ENCODE peak calls at places on chromosomes 2 and 18, in seven cellular contexts. E, X, I, F, V, Y and R are unnamed samples.

GRCh38 chr2:74694281-74694680 is 40.2 kb downstream of the SEMA4F start:
- DNase-seq in Y (no peak), E (no peak), V (no peak), F (no peak), I (no peak), X (no peak), R (no peak)

GRCh38 chr2:30886101-30886500 is 78.9 kb upstream of the CAPN13 start:
- DNase-seq in Y (no peak), I (no peak), E (peak), X (no peak), V (peak), F (no peak), R (no peak)

GRCh38 chr2:42867093-42868065 is 75.0 kb upstream of the HAAO start:
- DNase-seq in V (no peak), E (no peak), X (no peak), F (no peak), Y (no peak), I (no peak), R (no peak)

GRCh38 chr2:219511547-219512325 is 2.5 kb upstream of the ASIC4 start:
- DNase-seq in I (no peak), V (peak), F (no peak), X (no peak), Y (no peak), E (peak), R (no peak)

GRCh38 chr2:215749092-215749957 is 264.0 kb downstream of the MREG start:
- DNase-seq in I (no peak), Y (no peak), E (no peak), X (no peak), F (peak), V (no peak), R (no peak)

GRCh38 chr2:145379934-145380333 is 860.0 kb upstream of the ZEB2 start:
- DNase-seq in I (no peak), Y (no peak), V (no peak), X (no peak), E (no peak), F (no peak), R (no peak)

GRCh38 chr2:223247136-223247535 is 195.1 kb downstream of the KCNE4 start:
- DNase-seq in Y (no peak), X (no peak), I (peak), E (peak), F (no peak), V (peak), R (no peak)

GRCh38 chr2:132582360-132582759 is 87.6 kb downstream of the LYPD1 start:
- DNase-seq in Y (no peak), X (no peak), V (no peak), E (no peak), F (no peak), I (no peak), R (no peak)

GRCh38 chr2:225378984-225379383 is 20.5 kb upstream of the NYAP2 start:
- DNase-seq in E (no peak), X (no peak), I (no peak), Y (no peak), F (no peak), V (no peak), R (no peak)

GRCh38 chr2:232204457-232204931 is 174.1 kb upstream of the ALPP start:
- DNase-seq in F (peak), E (peak), V (no peak), I (no peak), X (peak), Y (no peak), R (no peak)

GRCh38 chr2:238739668-238740067 is 108.2 kb upstream of the TWIST2 start:
- DNase-seq in I (no peak), V (peak), Y (no peak), F (no peak), E (no peak), X (no peak), R (no peak)

GRCh38 chr2:229270551-229271410 is at the start of gene PID1:
- DNase-seq in I (no peak), V (peak), F (peak), X (no peak), E (peak), Y (no peak), R (no peak)

GRCh38 chr2:30257266-30258214 is 26.2 kb downstream of the LBH start:
- DNase-seq in I (no peak), V (no peak), E (no peak), F (no peak), X (no peak), Y (no peak), R (no peak)

GRCh38 chr18:49980869-49981268 is 167.5 kb upstream of the ACAA2 start:
- DNase-seq in E (no peak), X (no peak), V (no peak), Y (no peak), F (no peak), I (no peak), R (no peak)

GRCh38 chr2:23411752-23412431 is 26.9 kb downstream of the KLHL29 start:
- DNase-seq in I (peak), F (no peak), V (no peak), Y (no peak), X (no peak), E (no peak), R (peak)

GRCh38 chr2:237729681-237730475 is 68.7 kb upstream of the RBM44 start:
- DNase-seq in E (no peak), Y (no peak), I (no peak), F (no peak), X (no peak), V (no peak), R (no peak)

GRCh38 chr2:215556979-215557378 is 121.1 kb upstream of the FN1 start:
- DNase-seq in Y (no peak), F (no peak), X (no peak), V (peak), E (no peak), I (no peak), R (no peak)

GRCh38 chr2:120898961-120899360 is 163.3 kb downstream of the GLI2 start:
- DNase-seq in V (no peak), F (peak), Y (no peak), I (no peak), X (no peak), E (peak), R (no peak)

GRCh38 chr18:76923485-76924085 is 101.2 kb downstream of the ZNF236 start:
- DNase-seq in I (no peak), X (no peak), V (peak), F (no peak), Y (no peak), E (peak), R (no peak)

GRCh38 chr2:141968377-141968920 is 162.4 kb downstream of the LRP1B start:
- DNase-seq in V (peak), Y (no peak), X (no peak), E (no peak), F (no peak), I (no peak), R (no peak)

GRCh38 chr2:197969391-197969893 is 165.0 kb downstream of the PLCL1 start:
- DNase-seq in Y (no peak), X (no peak), F (no peak), I (no peak), E (no peak), V (no peak), R (peak)

GRCh38 chr2:182949572-182950189 is 83.2 kb upstream of the FRZB start:
- DNase-seq in V (peak), Y (no peak), X (no peak), F (peak), E (no peak), I (no peak), R (no peak)

GRCh38 chr2:166812166-166812891 is 76.0 kb upstream of the XIRP2 start:
- DNase-seq in X (no peak), I (no peak), F (no peak), V (no peak), E (no peak), Y (no peak), R (no peak)

GRCh38 chr2:104755026-104755856 is 98.7 kb upstream of the POU3F3 start:
- DNase-seq in V (peak), Y (no peak), I (no peak), X (peak), E (no peak), F (no peak), R (no peak)

GRCh38 chr2:32136097-32136496 is 29.6 kb upstream of the SLC30A6 start:
- DNase-seq in F (no peak), I (no peak), X (no peak), Y (no peak), V (no peak), E (no peak), R (peak)

GRCh38 chr2:111633643-111634042 is 250.3 kb downstream of the ANAPC1 start:
- DNase-seq in E (no peak), F (no peak), Y (no peak), V (no peak), X (no peak), I (no peak), R (no peak)

GRCh38 chr2:40160730-40161129 is 291.2 kb downstream of the SLC8A1 start:
- DNase-seq in F (no peak), Y (no peak), V (no peak), E (no peak), I (no peak), X (no peak), R (no peak)

GRCh38 chr18:9772847-9773677 is 65.0 kb downstream of the RAB31 start:
- DNase-seq in V (no peak), Y (no peak), F (no peak), X (no peak), I (no peak), E (peak), R (no peak)

GRCh38 chr2:239012936-239013669 is 165.2 kb downstream of the TWIST2 start:
- DNase-seq in X (no peak), V (no peak), F (no peak), Y (no peak), E (no peak), I (no peak), R (no peak)

GRCh38 chr18:35038881-35039491 is 2.2 kb upstream of the MAPRE2 start:
- DNase-seq in X (no peak), I (no peak), E (no peak), F (peak), V (no peak), Y (no peak), R (no peak)

GRCh38 chr18:79962835-79963657 is 1.4 kb upstream of the HSBP1L1 start:
- DNase-seq in Y (no peak), X (peak), I (no peak), E (peak), V (no peak), F (no peak), R (no peak)

GRCh38 chr2:120231564-120231973 is 8.4 kb upstream of the TMEM185B start:
- DNase-seq in X (no peak), F (peak), Y (no peak), E (no peak), V (no peak), I (no peak), R (no peak)

GRCh38 chr2:200862532-200863000 is 1.9 kb downstream of the CLK1 start:
- DNase-seq in F (no peak), V (peak), I (no peak), Y (no peak), E (peak), X (no peak), R (peak)

GRCh38 chr18:39647627-39648502 is 2082.3 kb upstream of the CELF4 start:
- DNase-seq in Y (no peak), V (peak), X (no peak), I (peak), F (no peak), E (no peak), R (peak)

GRCh38 chr2:19349911-19350677 is 8.3 kb downstream of the OSR1 start:
- DNase-seq in Y (no peak), V (peak), E (peak), F (peak), I (no peak), X (peak), R (no peak)

GRCh38 chr2:240864475-240864874 is 4.1 kb upstream of the AGXT start:
- DNase-seq in E (no peak), F (no peak), X (no peak), Y (no peak), V (no peak), I (no peak), R (no peak)

GRCh38 chr2:105110295-105110829 is 72.5 kb downstream of the MRPS9 start:
- DNase-seq in X (no peak), I (no peak), E (no peak), F (no peak), V (no peak), Y (no peak), R (no peak)

GRCh38 chr2:37809525-37809924 is 115.6 kb upstream of the RMDN2 start:
- DNase-seq in F (no peak), V (peak), X (no peak), Y (no peak), E (peak), I (no peak), R (no peak)

GRCh38 chr2:133504566-133505505 is 63.4 kb downstream of the NCKAP5 start:
- DNase-seq in X (peak), E (no peak), Y (no peak), F (no peak), V (peak), I (no peak), R (no peak)

GRCh38 chr2:88086401-88086800 is 18.8 kb downstream of the SMYD1 start:
- DNase-seq in I (no peak), V (no peak), Y (no peak), X (no peak), E (no peak), F (no peak), R (no peak)
- TF ChIP-seq CTCF in I (no peak), V (no peak), Y (no peak), X (no peak), E (no peak), F (no peak), R (no peak)

DNA sequence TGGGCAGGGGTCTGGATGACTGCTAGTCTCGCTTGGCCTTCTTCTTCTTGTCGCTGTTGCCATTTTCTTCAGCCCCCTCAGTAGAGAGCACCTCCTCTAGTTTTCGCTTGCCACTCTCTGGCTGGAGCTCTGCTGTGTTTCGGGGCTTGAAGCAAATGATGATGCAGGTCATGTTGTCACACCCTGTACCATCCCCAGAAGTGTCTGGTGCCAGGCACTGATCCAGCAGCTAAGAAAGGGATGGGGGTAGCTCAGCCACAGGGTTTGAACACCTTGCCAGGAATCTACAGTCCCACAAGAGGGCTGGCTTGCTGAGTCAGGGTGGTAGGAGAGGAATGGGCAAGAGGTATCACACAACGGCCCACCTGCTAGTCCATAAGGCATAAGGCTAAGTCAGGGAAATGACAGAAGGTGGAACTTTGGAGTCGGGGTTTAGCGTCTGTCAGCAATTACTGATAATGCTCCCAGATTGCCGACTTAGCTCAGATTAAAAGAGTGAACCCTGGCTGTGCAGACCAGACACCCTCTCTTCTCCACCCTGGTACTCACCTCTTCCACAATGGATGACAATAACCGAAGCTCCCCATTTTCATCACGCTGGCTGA is 1.1 kb upstream of the ZNF513 start:
- DNase-seq in V (no peak), X (no peak), E (peak), Y (no peak), F (no peak), I (no peak), R (no peak)
- H3K4me3 ChIP-seq in V (no peak), X (no peak), E (no peak), Y (peak), F (peak), I (no peak), R (no peak)

GRCh38 chr2:206211657-206212255 is 52.1 kb downstream of the EEF1B2 start:
- DNase-seq in X (no peak), E (no peak), V (no peak), I (no peak), F (no peak), Y (no peak), R (peak)

GRCh38 chr2:206213514-206213845 is 53.8 kb downstream of the EEF1B2 start:
- DNase-seq in I (no peak), E (no peak), F (no peak), Y (no peak), V (no peak), X (no peak), R (no peak)

GRCh38 chr2:206217162-206217561 is 57.3 kb upstream of the ZDBF2 start:
- DNase-seq in Y (no peak), F (no peak), V (no peak), E (peak), I (no peak), X (no peak), R (no peak)

GRCh38 chr2:206208900-206209299 is 49.2 kb downstream of the EEF1B2 start:
- DNase-seq in V (no peak), X (no peak), Y (no peak), I (no peak), F (no peak), E (no peak), R (no peak)

DNA sequence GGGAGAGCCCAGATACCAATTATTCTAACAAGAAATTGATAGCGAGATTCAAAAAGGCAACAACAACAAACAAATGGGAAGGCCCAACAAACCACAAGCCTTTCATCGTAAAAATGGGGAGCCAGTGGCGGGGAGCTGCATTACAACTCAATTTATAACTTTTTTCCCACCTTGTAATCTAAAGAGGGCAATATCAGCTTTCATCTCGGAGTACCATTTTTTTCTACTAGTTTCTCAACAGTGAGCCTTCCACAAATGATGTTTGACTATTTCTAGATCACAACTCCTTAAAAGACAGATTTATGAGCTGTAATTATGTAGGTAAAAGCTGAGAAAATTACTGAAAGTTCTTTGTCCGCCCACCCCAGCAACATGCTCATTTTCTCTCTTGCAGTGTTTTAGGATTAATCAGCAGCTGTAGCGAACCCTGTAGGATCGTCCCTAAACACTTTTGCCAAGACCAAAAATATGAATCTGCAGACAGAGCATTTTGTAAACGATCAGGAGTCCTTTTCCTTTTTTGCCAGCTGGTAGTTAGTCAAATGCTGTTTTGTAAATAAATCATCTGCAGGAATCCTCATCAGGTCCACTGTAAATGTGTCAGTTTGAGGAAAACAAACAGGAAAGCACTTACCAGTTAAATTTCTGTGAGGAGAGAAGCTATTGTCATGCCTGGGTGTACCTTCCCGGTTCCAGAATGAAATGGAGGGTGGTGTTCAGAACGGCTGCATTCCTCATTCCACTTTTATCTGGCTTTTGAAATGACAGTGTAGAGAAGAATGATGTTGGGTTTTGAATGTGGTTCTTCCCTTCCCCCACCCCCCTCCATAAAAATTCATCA is 53.2 kb downstream of the EEF1B2 start:
- DNase-seq in F (no peak), I (no peak), E (no peak), X (no peak), Y (no peak), V (peak), R (peak)
- TF ChIP-seq CTCF in F (no peak), I (no peak), E (peak), X (no peak), Y (no peak), V (no peak), R (peak)

GRCh38 chr2:21123473-21124393 is at the start of gene TDRD15:
- DNase-seq in I (no peak), E (no peak), X (no peak), V (no peak), F (no peak), Y (no peak), R (no peak)
- H3K4me3 ChIP-seq in I (no peak), E (no peak), X (no peak), V (no peak), F (no peak), Y (no peak), R (no peak)

GRCh38 chr2:118371500-118371899 is 283.2 kb downstream of the INSIG2 start:
- DNase-seq in V (peak), E (peak), Y (no peak), I (peak), X (no peak), F (no peak), R (peak)
- TF ChIP-seq CTCF in V (peak), E (peak), Y (no peak), I (peak), X (peak), F (no peak), R (peak)